ENCODE peak calls at places on chromosomes 13 and 19, in eight cellular contexts. T is HepG2; S is nephron progenitor cell; U is ovary; H is astrocyte; A is CD8-positive, alpha-beta T cell; D is M059J; C is naive thymus-derived CD8-positive, alpha-beta T cell. Z is an unnamed sample.

GRCh38 chr13:109869312-109870237 is 83.2 kb upstream of the IRS2 start:
- DNase-seq in T (no peak), S (peak), U (peak), H (peak), A (peak), D (peak), C (no peak), Z (peak)

GRCh38 chr13:21227917-21228316 is 51.5 kb downstream of the MRPL57 start:
- DNase-seq in T (peak), S (no peak), U (no peak), H (no peak), A (no peak), D (no peak), C (no peak), Z (no peak)

GRCh38 chr19:6087074-6087506 is 23.2 kb downstream of the RFX2 start:
- DNase-seq in T (peak), S (no peak), U (no peak), H (no peak), A (peak), D (no peak), C (peak), Z (peak)

GRCh38 chr13:32262619-32263018 is 52.5 kb downstream of the ZAR1L start:
- DNase-seq in T (no peak), S (no peak), U (no peak), H (no peak), A (no peak), D (no peak), C (no peak), Z (no peak)

GRCh38 chr19:6528544-6529121 is 2.2 kb upstream of the TNFSF9 start:
- DNase-seq in T (peak), S (no peak), U (no peak), H (no peak), A (no peak), D (no peak), C (no peak), Z (peak)

GRCh38 chr13:39803156-39803555 is 147.7 kb downstream of the COG6 start:
- DNase-seq in T (no peak), S (no peak), U (no peak), H (no peak), A (no peak), D (no peak), C (no peak), Z (no peak)

GRCh38 chr19:42985588-42985987 is 40.7 kb downstream of the PSG11 start:
- DNase-seq in T (no peak), S (no peak), U (no peak), H (no peak), A (no peak), D (no peak), C (no peak), Z (no peak)

GRCh38 chr19:40610396-40611064 is 9.4 kb downstream of the LTBP4 start:
- DNase-seq in T (no peak), S (no peak), U (peak), H (no peak), A (peak), D (no peak), C (peak), Z (no peak)

GRCh38 chr19:5397804-5398692 is 57.2 kb upstream of the ZNRF4 start:
- DNase-seq in T (peak), S (peak), U (no peak), H (no peak), A (no peak), D (peak), C (no peak), Z (peak)

GRCh38 chr19:34555447-34555846 is 73.9 kb downstream of the WTIP start:
- DNase-seq in T (peak), S (no peak), U (no peak), H (no peak), A (no peak), D (peak), C (no peak), Z (peak)

GRCh38 chr13:35990196-35990595 is 141.0 kb downstream of the DCLK1 start:
- DNase-seq in T (no peak), S (no peak), U (no peak), H (no peak), A (no peak), D (no peak), C (no peak), Z (no peak)

GRCh38 chr19:4140237-4140711 is 13.2 kb upstream of the CREB3L3 start:
- DNase-seq in T (peak), S (peak), U (no peak), H (peak), A (no peak), D (peak), C (no peak), Z (peak)

GRCh38 chr13:30734434-30734833 is 909 bp upstream of the ALOX5AP start:
- DNase-seq in T (no peak), S (no peak), U (no peak), H (peak), A (no peak), D (peak), C (no peak), Z (peak)

GRCh38 chr13:76425930-76426329 is 460.3 kb downstream of the KCTD12 start:
- DNase-seq in T (no peak), S (no peak), U (no peak), H (peak), A (no peak), D (no peak), C (no peak), Z (peak)

Z was measured in kidney tubule cell.